ENCODE peak calls at places on chromosomes 5 and 9, in four cellular contexts. K, F, T and A are unnamed samples.

GRCh38 chr9:132945186-132946130 is 1.0 kb upstream of the TSC1 start:
- DNase-seq in K (no peak), F (peak; percentile 52), T (no peak), A (no peak)

GRCh38 chr9:76893395-76893932 is 12.4 kb downstream of the PRUNE2 start:
- DNase-seq in K (no peak), F (no peak), T (no peak), A (no peak)

GRCh38 chr5:74543162-74543995 is 97.1 kb downstream of the ENC1 start:
- DNase-seq in K (peak; percentile 8), F (no peak), T (no peak), A (peak; percentile 94)

GRCh38 chr5:147818290-147818689 is 13.2 kb downstream of the SPINK1 start:
- DNase-seq in K (no peak), F (no peak), T (no peak), A (no peak)

GRCh38 chr9:109986423-109987055 is 206.5 kb downstream of the PALM2AKAP2 start:
- DNase-seq in K (no peak), F (no peak), T (no peak), A (no peak)

GRCh38 chr5:28543699-28544098 is 1505.3 kb upstream of the CDH9 start:
- DNase-seq in K (peak; percentile 5), F (no peak), T (no peak), A (no peak)

GRCh38 chr9:15361737-15362136 is 54.7 kb upstream of the TTC39B start:
- DNase-seq in K (no peak), F (no peak), T (no peak), A (no peak)

GRCh38 chr9:3825724-3826123 is 299.9 kb upstream of the RFX3 start:
- DNase-seq in K (no peak), F (no peak), T (no peak), A (no peak)

GRCh38 chr9:4866239-4866969 is 73.7 kb downstream of the RCL1 start:
- DNase-seq in K (no peak), F (no peak), T (no peak), A (no peak)

GRCh38 chr9:85332487-85332886 is 409.3 kb downstream of the AGTPBP1 start:
- DNase-seq in K (no peak), F (peak; percentile 13), T (no peak), A (no peak)

GRCh38 chr9:92614763-92615441 is 55.0 kb downstream of the IPPK start:
- DNase-seq in K (no peak), F (no peak), T (no peak), A (no peak)

GRCh38 chr5:115626444-115626823 is 598 bp upstream of the TMED7 start:
- DNase-seq in K (no peak), F (no peak), T (no peak), A (no peak)

GRCh38 chr5:4081466-4081865 is 485.8 kb downstream of the IRX1 start:
- DNase-seq in K (no peak), F (no peak), T (no peak), A (no peak)

GRCh38 chr5:33793836-33794549 is 97.8 kb downstream of the ADAMTS12 start:
- DNase-seq in K (no peak), F (no peak), T (no peak), A (no peak)

GRCh38 chr5:59599729-59600128 is 293.8 kb downstream of the PDE4D start:
- DNase-seq in K (no peak), F (no peak), T (no peak), A (no peak)

GRCh38 chr5:9686211-9686610 is 56.1 kb upstream of the TAS2R1 start:
- DNase-seq in K (no peak), F (no peak), T (no peak), A (no peak)

GRCh38 chr5:157545911-157546310 is 29.7 kb downstream of the ADAM19 start:
- DNase-seq in K (no peak), F (no peak), T (no peak), A (no peak)

GRCh38 chr9:100428871-100429654 is 2.1 kb downstream of the MSANTD3 start:
- DNase-seq in K (no peak), F (no peak), T (no peak), A (peak; percentile 67)

GRCh38 chr9:16809912-16810610 is 60.4 kb downstream of the BNC2 start:
- DNase-seq in K (peak; percentile 4), F (peak; percentile 43), T (no peak), A (no peak)

GRCh38 chr9:129548571-129549135 is 72.2 kb downstream of the C9orf50 start:
- DNase-seq in K (no peak), F (no peak), T (no peak), A (no peak)

GRCh38 chr9:34588671-34589370 is 703 bp downstream of the CNTFR start:
- DNase-seq in K (no peak), F (peak; percentile 4), T (no peak), A (no peak)

GRCh38 chr5:149730620-149731331 is 666 bp downstream of the PPARGC1B start:
- DNase-seq in K (no peak), F (peak; percentile 5), T (peak; percentile 55), A (no peak)

GRCh38 chr5:162393555-162393954 is 326.0 kb downstream of the GABRG2 start:
- DNase-seq in K (no peak), F (no peak), T (no peak), A (no peak)

GRCh38 chr9:87887661-87888480 is 5.2 kb downstream of the SPATA31E1 start:
- DNase-seq in K (no peak), F (no peak), T (no peak), A (no peak)

GRCh38 chr5:83281658-83282057 is 189.9 kb upstream of the VCAN start:
- DNase-seq in K (no peak), F (no peak), T (no peak), A (no peak)

GRCh38 chr5:172943283-172943841 is 15.9 kb upstream of the RPL26L1 start:
- DNase-seq in K (no peak), F (no peak), T (no peak), A (no peak)

GRCh38 chr5:151254533-151254932 is 1.5 kb downstream of the GM2A start:
- DNase-seq in K (no peak), F (no peak), T (no peak), A (no peak)

GRCh38 chr5:17302590-17302989 is 85.2 kb downstream of the BASP1 start:
- DNase-seq in K (no peak), F (peak; percentile 85), T (no peak), A (no peak)

GRCh38 chr9:120257483-120257882 is 322.5 kb downstream of the CDK5RAP2 start:
- DNase-seq in K (peak; percentile 5), F (no peak), T (no peak), A (no peak)

GRCh38 chr5:164256351-164256750 is 750.9 kb downstream of the MAT2B start:
- DNase-seq in K (no peak), F (no peak), T (no peak), A (no peak)

GRCh38 chr5:95738069-95738468 is 6.9 kb downstream of the RHOBTB3 start:
- DNase-seq in K (no peak), F (no peak), T (no peak), A (no peak)

GRCh38 chr9:105242557-105242956 is 1.9 kb upstream of the SLC44A1 start:
- DNase-seq in K (no peak), F (peak; percentile 43), T (no peak), A (no peak)

GRCh38 chr5:144972317-144972716 is 801.6 kb downstream of the KCTD16 start:
- DNase-seq in K (no peak), F (no peak), T (no peak), A (no peak)

GRCh38 chr9:91900057-91900816 is 49.8 kb downstream of the ROR2 start:
- DNase-seq in K (peak; percentile 59), F (no peak), T (no peak), A (no peak)

GRCh38 chr5:62124266-62124665 is 181.7 kb upstream of the KIF2A start:
- DNase-seq in K (no peak), F (no peak), T (no peak), A (no peak)

GRCh38 chr5:73338201-73339126 is 110.1 kb downstream of the FOXD1 start:
- DNase-seq in K (peak; percentile 43), F (peak; percentile 42), T (no peak), A (no peak)